ENCODE peak calls at places on chromosomes 4 and X, in ten cellular contexts. R is spleen, M is SK-N-SH, O is GM23338, I is breast epithelium, V is suprapubic skin, A is upper lobe of left lung, C is GM12892, F is endothelial cell of umbilical vein, H is H1. X is an unnamed sample.

GRCh38 chrX:19760841-19761512 is 126.4 kb downstream of the SH3KBP1 start:
- DNase-seq in O (peak; percentile 10), A (no peak), H (no peak), C (no peak), R (no peak), M (no peak), V (no peak), I (no peak), F (no peak), X (no peak)

GRCh38 chr4:66097271-66097670 is 427.0 kb upstream of the EPHA5 start:
- DNase-seq in V (no peak), A (no peak), O (no peak), C (no peak), R (no peak), H (no peak), F (no peak), M (no peak), I (no peak), X (no peak)

GRCh38 chr4:105329081-105329480 is 144.8 kb downstream of the PPA2 start:
- DNase-seq in V (no peak), I (no peak), O (no peak), A (no peak), C (no peak), R (no peak), F (no peak), M (no peak), H (no peak), X (no peak)

GRCh38 chr4:26022346-26022891 is 108.4 kb downstream of the SMIM20 start:
- DNase-seq in R (no peak), A (no peak), M (no peak), H (no peak), V (no peak), I (no peak), F (peak; percentile 45), C (no peak), O (no peak), X (no peak)

GRCh38 chr4:121484633-121485032 is 103.8 kb upstream of the QRFPR start:
- DNase-seq in M (peak; percentile 29), R (peak; percentile 51), A (no peak), H (no peak), C (no peak), F (peak; percentile 47), I (no peak), O (peak; percentile 78), V (no peak), X (peak; percentile 4)

GRCh38 chr4:126986005-126986404 is 646.8 kb upstream of the INTU start:
- DNase-seq in H (no peak), R (no peak), O (no peak), C (no peak), A (no peak), M (no peak), I (no peak), V (no peak), F (no peak), X (no peak)

GRCh38 chrX:3678287-3678686 is 35.2 kb downstream of the PRKX start:
- DNase-seq in O (no peak), H (no peak), M (no peak), R (no peak), F (no peak), V (no peak), C (no peak), I (no peak), A (no peak), X (no peak)

GRCh38 chrX:138127314-138127713 is 561.4 kb downstream of the ZIC3 start:
- DNase-seq in H (no peak), V (no peak), O (no peak), C (no peak), A (no peak), F (no peak), I (no peak), M (no peak), R (no peak), X (no peak)

GRCh38 chrX:134186362-134187121 is 50.4 kb upstream of the CCDC160 start:
- DNase-seq in I (no peak), O (no peak), A (no peak), M (no peak), R (no peak), F (no peak), V (no peak), H (no peak), C (no peak), X (no peak)

GRCh38 chr4:89661490-89661889 is 175.5 kb downstream of the SNCA start:
- DNase-seq in A (no peak), C (no peak), I (no peak), V (no peak), O (peak; percentile 71), H (no peak), R (no peak), M (no peak), F (peak; percentile 37), X (no peak)

GRCh38 chrX:121307441-121307840 is 260.0 kb downstream of the GLUD2 start:
- DNase-seq in A (no peak), I (no peak), R (no peak), H (no peak), O (no peak), C (no peak), M (no peak), F (no peak), V (no peak), X (no peak)

GRCh38 chr4:183118585-183118984 is 19.5 kb downstream of the WWC2 start:
- DNase-seq in I (no peak), F (peak; percentile 73), C (no peak), R (no peak), H (no peak), M (no peak), A (no peak), V (no peak), O (peak; percentile 85), X (no peak)

GRCh38 chr4:30720021-30720655 is at the start of gene PCDH7:
- DNase-seq in R (no peak), M (peak; percentile 46), H (peak; percentile 76), V (no peak), C (peak; percentile 3), A (peak; percentile 66), O (peak; percentile 77), I (no peak), F (peak; percentile 61), X (no peak)

GRCh38 chrX:13131511-13132137 is 87.2 kb upstream of the FAM9C start:
- DNase-seq in R (no peak), V (no peak), H (no peak), I (no peak), A (no peak), F (no peak), O (peak; percentile 7), C (no peak), M (no peak), X (no peak)

GRCh38 chr4:65880594-65880993 is 210.3 kb upstream of the EPHA5 start:
- DNase-seq in C (no peak), H (no peak), O (no peak), M (no peak), F (no peak), A (no peak), V (no peak), I (no peak), R (no peak), X (no peak)

GRCh38 chr4:183289688-183290087 is 30.4 kb downstream of the CLDN22 start:
- DNase-seq in O (peak; percentile 49), I (no peak), R (no peak), H (peak; percentile 75), C (no peak), M (peak; percentile 21), F (no peak), V (no peak), A (peak; percentile 82), X (no peak)

DNA sequence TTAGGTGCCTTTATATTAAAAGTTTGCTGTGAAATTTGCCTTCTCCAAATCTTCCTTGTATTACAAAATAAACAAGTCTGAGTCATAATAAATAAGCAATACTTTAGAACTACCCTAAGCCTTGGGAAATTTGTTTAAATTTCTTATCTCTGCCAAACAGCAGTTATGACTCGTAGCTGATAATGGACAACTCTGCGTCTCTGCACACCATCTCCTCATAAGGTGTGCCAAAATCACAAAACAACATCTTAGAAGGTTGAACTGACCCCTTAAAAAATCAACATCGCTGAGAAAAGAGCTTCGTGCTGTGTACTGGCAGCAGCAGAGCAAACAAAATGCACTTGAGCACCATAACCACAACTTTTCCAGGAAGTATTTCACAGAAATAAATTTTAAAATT is 22.0 kb downstream of the OR13H1 start:
- DNase-seq in A (no peak), O (no peak), F (no peak), V (no peak), R (no peak), C (no peak), M (no peak), H (no peak), I (no peak), X (no peak)
- TF ChIP-seq POLR2AphosphoS5 in A (no peak), O (no peak), F (no peak), V (no peak), R (no peak), C (no peak), M (no peak), H (no peak), I (no peak), X (no peak)

DNA sequence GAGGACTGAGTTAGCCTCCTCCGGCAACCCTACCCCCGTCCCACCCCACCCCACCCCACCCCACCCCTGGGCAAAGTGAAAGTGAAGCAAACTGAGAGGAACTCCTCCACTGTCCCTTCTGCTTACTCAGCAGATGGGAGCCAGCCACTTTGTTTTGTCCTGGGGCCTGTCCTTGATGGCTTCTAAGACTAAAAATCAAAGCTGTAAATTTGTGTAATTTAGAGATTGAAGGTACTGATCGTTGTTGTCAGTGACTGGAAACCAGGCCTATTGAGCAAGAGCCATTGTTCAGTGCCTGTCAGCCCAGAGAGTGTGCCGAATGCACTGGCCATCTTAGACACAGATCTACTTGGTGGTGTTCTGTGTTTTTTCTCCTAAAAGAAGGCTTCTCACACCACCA is 161.9 kb downstream of the CBR4 start:
- DNase-seq in C (no peak), H (no peak), M (peak; percentile 44), V (no peak), A (no peak), O (no peak), R (no peak), F (peak; percentile 37), I (no peak), X (no peak)
- TF ChIP-seq POLR2AphosphoS5 in C (no peak), H (no peak), M (no peak), V (no peak), A (no peak), O (no peak), R (no peak), F (no peak), I (no peak), X (no peak)

GRCh38 chr4:4694296-4694772 is 152.5 kb upstream of the STX18 start:
- DNase-seq in M (peak; percentile 30), O (peak; percentile 69), R (no peak), C (no peak), F (no peak), A (no peak), H (peak; percentile 61), I (no peak), V (no peak), X (no peak)
- TF ChIP-seq POLR2AphosphoS5 in M (no peak), O (no peak), R (no peak), C (no peak), F (no peak), A (no peak), H (no peak), I (no peak), V (no peak), X (no peak)

DNA sequence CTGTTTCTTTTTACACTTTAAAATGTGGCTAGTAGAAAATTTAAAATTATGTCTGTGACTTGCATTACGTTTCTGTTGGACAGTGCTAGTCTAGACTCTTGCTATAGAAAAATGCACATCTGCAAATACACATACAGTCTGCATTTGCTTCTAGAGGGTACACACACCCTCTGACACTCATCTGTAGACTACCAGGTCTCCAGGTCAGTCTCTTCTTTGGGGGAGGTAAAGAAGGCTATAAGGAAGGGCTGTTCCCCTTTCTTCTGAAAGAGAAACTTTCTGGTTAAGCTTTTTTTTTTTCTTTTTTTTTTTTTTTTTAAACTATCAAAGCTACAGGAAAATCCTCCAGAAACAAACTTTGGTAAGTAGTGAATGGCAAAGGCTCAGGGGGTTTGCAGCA is 109.1 kb upstream of the TBC1D9 start:
- DNase-seq in I (no peak), M (no peak), V (no peak), O (no peak), C (no peak), F (no peak), A (no peak), R (no peak), H (no peak), X (no peak)
- TF ChIP-seq POLR2AphosphoS5 in I (no peak), M (no peak), V (no peak), O (no peak), C (no peak), F (no peak), A (no peak), R (no peak), H (no peak), X (no peak)